ENCODE peak calls at places on chromosomes 1 and 21, in eight cellular contexts. E is germinal center; V is DMS53; T is stimulated activated CD4-positive, alpha-beta T cell treated with anti-CD3 and anti-CD28 coated beads, Interleukin-4, amount 100 ng/mL, for 1 hour; M is B cell; I is mesendoderm; Q is COR-L47; O is HFF-Myc. U is an unnamed sample.

GRCh38 chr21:31284797-31285397 is 59.2 kb downstream of the TIAM1 start:
- DNase-seq in Q (no peak), M (no peak), E (no peak), O (peak), V (no peak), T (no peak), I (peak), U (no peak)

GRCh38 chr1:81681104-81681503 is 119.6 kb upstream of the ADGRL2 start:
- DNase-seq in M (no peak), E (no peak), O (no peak), V (peak), T (no peak), Q (no peak), I (peak), U (no peak)

GRCh38 chr1:47997289-47998200 is at the start of gene TRABD2B:
- DNase-seq in M (peak), T (peak), O (peak), Q (peak), V (peak), I (peak), E (peak), U (peak)

GRCh38 chr1:232300461-232300860 is 329.5 kb downstream of the SIPA1L2 start:
- DNase-seq in Q (no peak), V (no peak), I (no peak), E (no peak), T (no peak), O (no peak), M (no peak), U (no peak)

GRCh38 chr1:60984066-60984799 is 98.1 kb upstream of the NFIA start:
- DNase-seq in V (no peak), E (no peak), T (no peak), O (no peak), Q (no peak), I (no peak), M (no peak), U (no peak)

GRCh38 chr21:37348664-37349063 is 17.9 kb upstream of the DYRK1A start:
- DNase-seq in I (no peak), O (no peak), V (peak), Q (no peak), T (no peak), E (no peak), M (no peak), U (no peak)

GRCh38 chr1:63414691-63415090 is 47.3 kb downstream of the ALG6 start:
- DNase-seq in T (no peak), M (no peak), V (no peak), O (no peak), I (no peak), E (no peak), Q (no peak), U (no peak)

GRCh38 chr1:53754484-53755312 is 15.7 kb upstream of the GLIS1 start:
- DNase-seq in I (peak), M (no peak), V (peak), Q (peak), O (no peak), T (no peak), E (peak), U (peak)

GRCh38 chr1:210908257-210908656 is 225.7 kb downstream of the KCNH1 start:
- DNase-seq in E (no peak), I (no peak), M (no peak), T (no peak), O (no peak), Q (peak), V (no peak), U (no peak)

GRCh38 chr1:183568176-183569041 is 21.9 kb downstream of the NCF2 start:
- DNase-seq in M (no peak), T (no peak), V (no peak), O (no peak), Q (no peak), E (no peak), I (peak), U (no peak)

GRCh38 chr21:43720539-43721224 is 1.8 kb downstream of the PDXK start:
- DNase-seq in Q (no peak), T (no peak), O (no peak), E (no peak), V (no peak), M (no peak), I (no peak), U (no peak)

GRCh38 chr1:207321790-207322530 is 482 bp downstream of the CD55 start:
- DNase-seq in E (no peak), Q (no peak), V (peak), O (no peak), T (no peak), I (peak), M (no peak), U (no peak)

GRCh38 chr1:87472716-87473115 is 144.0 kb downstream of the LMO4 start:
- DNase-seq in M (no peak), I (peak), E (no peak), T (no peak), V (no peak), O (no peak), Q (no peak), U (no peak)

GRCh38 chr1:150974580-150975478 is at the start of gene CERS2:
- DNase-seq in I (peak), V (peak), E (peak), Q (peak), M (peak), T (peak), O (no peak), U (peak)

GRCh38 chr21:17688912-17689874 is 76.5 kb upstream of the BTG3 start:
- DNase-seq in Q (peak), T (peak), V (peak), M (no peak), O (peak), I (peak), E (no peak), U (no peak)

GRCh38 chr1:111399792-111400610 is 27.5 kb downstream of the OVGP1 start:
- DNase-seq in Q (peak), I (peak), E (peak), V (peak), M (peak), O (no peak), T (no peak), U (peak)

GRCh38 chr1:58848818-58849411 is 65.1 kb upstream of the JUN start:
- DNase-seq in O (peak), V (peak), Q (no peak), E (no peak), T (no peak), M (no peak), I (peak), U (no peak)

GRCh38 chr1:54922921-54923421 is 36.0 kb upstream of the DHCR24 start:
- DNase-seq in T (no peak), M (no peak), Q (no peak), O (no peak), I (no peak), V (no peak), E (no peak), U (no peak)

GRCh38 chr1:24069817-24070216 is 42.1 kb downstream of the MYOM3 start:
- DNase-seq in T (no peak), I (no peak), O (no peak), Q (no peak), M (no peak), V (no peak), E (no peak), U (no peak)

GRCh38 chr1:11746795-11747487 is 11.0 kb downstream of the AGTRAP start:
- DNase-seq in M (no peak), T (no peak), V (no peak), I (no peak), Q (no peak), O (no peak), E (no peak), U (no peak)

GRCh38 chr1:167720965-167721616 is 691 bp upstream of the MPZL1 start:
- DNase-seq in Q (no peak), V (peak), E (no peak), O (peak), I (peak), T (no peak), M (peak), U (peak)

GRCh38 chr1:235649722-235650163 is at the start of gene GNG4:
- DNase-seq in Q (peak), I (peak), E (peak), T (peak), O (no peak), V (peak), M (peak), U (no peak)

GRCh38 chr21:29362758-29363157 is 64.0 kb downstream of the BACH1 start:
- DNase-seq in Q (no peak), V (no peak), O (no peak), M (no peak), E (no peak), I (no peak), T (no peak), U (no peak)

GRCh38 chr1:233387585-233387984 is 60.1 kb downstream of the MAP3K21 start:
- DNase-seq in I (no peak), E (no peak), T (no peak), V (no peak), M (no peak), Q (no peak), O (no peak), U (no peak)

GRCh38 chr1:232306269-232306911 is 323.5 kb downstream of the SIPA1L2 start:
- DNase-seq in O (no peak), T (no peak), V (peak), E (no peak), Q (no peak), M (no peak), I (peak), U (no peak)

GRCh38 chr1:56147020-56147419 is 432.3 kb downstream of the PLPP3 start:
- DNase-seq in T (no peak), Q (no peak), V (no peak), M (no peak), E (no peak), I (no peak), O (no peak), U (no peak)

GRCh38 chr1:31706384-31707058 is 2.7 kb upstream of the COL16A1 start:
- DNase-seq in O (no peak), Q (no peak), E (no peak), M (peak), I (no peak), T (no peak), V (no peak), U (no peak)

GRCh38 chr1:175720023-175720422 is 23.4 kb downstream of the TNR start:
- DNase-seq in V (no peak), E (no peak), Q (no peak), O (no peak), T (no peak), M (no peak), I (no peak), U (no peak)

GRCh38 chr1:64051801-64052200 is 151.6 kb upstream of the UBE2U start:
- DNase-seq in Q (no peak), I (peak), O (no peak), V (no peak), E (no peak), M (no peak), T (no peak), U (no peak)

GRCh38 chr1:230891413-230891812 is 23.1 kb upstream of the C1orf198 start:
- DNase-seq in Q (no peak), O (no peak), I (peak), V (peak), M (no peak), E (no peak), T (no peak), U (no peak)

GRCh38 chr1:30507391-30508174 is 215.8 kb downstream of the MATN1 start:
- DNase-seq in E (no peak), M (no peak), I (no peak), V (no peak), T (no peak), O (no peak), Q (no peak), U (no peak)

GRCh38 chr1:104132386-104132973 is 382.8 kb downstream of the AMY1C start:
- DNase-seq in T (no peak), E (no peak), M (no peak), Q (peak), I (peak), V (peak), O (no peak), U (no peak)

GRCh38 chr1:193019442-193020026 is 39.6 kb downstream of the UCHL5 start:
- DNase-seq in Q (peak), I (peak), V (peak), M (no peak), T (no peak), E (peak), O (peak), U (peak)

GRCh38 chr1:54239603-54240002 is 39.6 kb downstream of the MRPL37 start:
- DNase-seq in Q (no peak), E (no peak), I (no peak), O (no peak), V (no peak), M (no peak), T (no peak), U (no peak)